ENCODE peak calls at places on chromosomes 16 and 17, in seven cellular contexts. A is astrocyte of the spinal cord, D is cardiac muscle cell, E is GM23338, L is OCI-LY7, W is MCF 10A, F is HFFc6. X is an unnamed sample.

GRCh38 chr16:78444-79145 is 570 bp downstream of the MPG start:
- DNase-seq in A (peak), D (peak), E (no peak), L (peak), W (peak), F (peak), X (peak)

GRCh38 chr17:75876190-75876937 is 2.0 kb downstream of the TRIM47 start:
- DNase-seq in A (no peak), D (no peak), E (peak), L (peak), W (no peak), F (no peak), X (no peak)

GRCh38 chr16:88448461-88449266 is 4.4 kb upstream of the ZFPM1 start:
- DNase-seq in A (no peak), D (no peak), E (no peak), L (peak), W (no peak), F (no peak), X (no peak)

GRCh38 chr17:42889809-42890208 is 10.8 kb upstream of the G6PC1 start:
- DNase-seq in A (no peak), D (no peak), E (no peak), L (no peak), W (no peak), F (no peak), X (no peak)

GRCh38 chr16:70746040-70746707 is 54.8 kb downstream of the VAC14 start:
- DNase-seq in A (peak), D (peak), E (no peak), L (no peak), W (peak), F (peak), X (peak)

GRCh38 chr17:60524463-60525346 is 1.3 kb downstream of the APPBP2 start:
- DNase-seq in A (peak), D (peak), E (no peak), L (peak), W (peak), F (no peak), X (peak)

GRCh38 chr16:3149630-3150345 is 15.0 kb downstream of the ZNF213 start:
- DNase-seq in A (peak), D (peak), E (peak), L (peak), W (peak), F (no peak), X (peak)

GRCh38 chr16:19969284-19969683 is 84.6 kb upstream of the GPRC5B start:
- DNase-seq in A (no peak), D (no peak), E (no peak), L (no peak), W (no peak), F (no peak), X (no peak)

GRCh38 chr17:1360975-1361374 is 39.0 kb downstream of the YWHAE start:
- DNase-seq in A (no peak), D (no peak), E (peak), L (no peak), W (no peak), F (no peak), X (no peak)

GRCh38 chr16:86107190-86107589 is 208.2 kb downstream of the IRF8 start:
- DNase-seq in A (no peak), D (peak), E (no peak), L (no peak), W (no peak), F (no peak), X (no peak)

GRCh38 chr17:77613181-77613580 is 345.3 kb upstream of the TNRC6C start:
- DNase-seq in A (no peak), D (no peak), E (no peak), L (no peak), W (no peak), F (peak), X (no peak)

GRCh38 chr17:36978810-36979584 is 30.2 kb downstream of the AATF start:
- DNase-seq in A (no peak), D (peak), E (no peak), L (no peak), W (peak), F (no peak), X (no peak)

GRCh38 chr17:36641877-36642845 is 40.8 kb downstream of the MRM1 start:
- DNase-seq in A (no peak), D (no peak), E (peak), L (no peak), W (no peak), F (no peak), X (no peak)

DNA sequence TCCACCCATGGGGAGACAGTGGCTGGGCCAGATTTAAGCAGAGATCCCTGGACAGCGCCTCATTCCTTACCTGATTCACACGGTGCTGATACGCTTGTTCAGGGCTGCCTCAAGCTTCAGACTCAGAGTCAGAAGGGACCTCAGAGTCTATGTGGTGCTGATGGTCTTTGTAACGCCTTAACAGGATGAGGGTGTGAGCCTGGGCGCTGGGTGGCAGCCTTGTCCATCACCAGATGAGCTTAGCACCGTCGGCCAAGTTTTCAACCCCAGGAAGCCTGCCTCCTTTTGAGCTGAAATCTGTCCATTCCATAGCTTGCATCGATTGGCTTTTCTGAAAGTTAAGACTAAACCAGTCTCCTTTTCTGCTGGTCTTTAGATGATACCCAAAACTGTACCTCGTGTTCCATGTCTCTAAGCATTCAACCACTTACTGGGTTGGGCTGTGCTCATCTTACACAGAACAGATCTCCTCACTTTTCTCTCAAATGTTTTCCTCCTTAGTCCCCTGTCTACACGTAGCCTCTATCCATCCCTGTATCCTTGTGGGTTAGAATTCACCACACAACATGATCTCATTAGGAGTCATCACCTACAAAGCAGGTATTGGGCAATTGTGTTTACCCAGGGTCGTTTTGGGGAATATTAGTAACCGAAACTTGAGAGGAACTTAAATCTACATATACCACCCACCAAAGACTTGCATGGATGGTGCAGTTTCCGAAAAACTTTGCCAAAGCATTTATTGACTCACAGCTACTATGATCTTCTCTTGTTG is 573.4 kb downstream of the CDH13 start:
- DNase-seq in A (peak), D (peak), E (peak), L (peak), W (peak), F (no peak), X (peak)
- TF ChIP-seq CTCF in A (no peak), D (peak), E (peak), L (no peak), W (no peak), F (no peak), X (no peak)

DNA sequence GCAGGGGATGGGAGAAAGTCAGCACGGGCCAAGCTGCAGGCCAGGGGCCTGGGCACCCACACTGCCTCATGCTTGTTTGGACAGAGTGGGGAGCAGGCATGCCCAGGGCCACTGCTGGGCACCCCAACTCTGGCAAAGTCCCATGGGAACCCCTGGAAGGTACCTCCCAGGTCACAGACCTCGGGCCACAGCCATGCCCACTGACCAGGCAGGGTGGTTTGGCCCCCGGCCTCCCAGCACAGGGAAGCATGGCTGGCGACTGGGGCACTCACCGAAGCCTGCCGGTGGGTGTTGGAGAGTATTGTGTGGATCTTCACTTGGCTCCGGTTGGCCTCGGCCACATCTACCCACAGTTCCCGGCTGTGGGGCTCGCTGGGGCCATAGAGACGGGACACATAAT is 42.5 kb downstream of the PLXDC1 start:
- DNase-seq in A (no peak), D (no peak), E (no peak), L (no peak), W (no peak), F (no peak), X (no peak)
- TF ChIP-seq CTCF in A (no peak), D (no peak), E (no peak), L (no peak), W (no peak), F (no peak), X (no peak)

DNA sequence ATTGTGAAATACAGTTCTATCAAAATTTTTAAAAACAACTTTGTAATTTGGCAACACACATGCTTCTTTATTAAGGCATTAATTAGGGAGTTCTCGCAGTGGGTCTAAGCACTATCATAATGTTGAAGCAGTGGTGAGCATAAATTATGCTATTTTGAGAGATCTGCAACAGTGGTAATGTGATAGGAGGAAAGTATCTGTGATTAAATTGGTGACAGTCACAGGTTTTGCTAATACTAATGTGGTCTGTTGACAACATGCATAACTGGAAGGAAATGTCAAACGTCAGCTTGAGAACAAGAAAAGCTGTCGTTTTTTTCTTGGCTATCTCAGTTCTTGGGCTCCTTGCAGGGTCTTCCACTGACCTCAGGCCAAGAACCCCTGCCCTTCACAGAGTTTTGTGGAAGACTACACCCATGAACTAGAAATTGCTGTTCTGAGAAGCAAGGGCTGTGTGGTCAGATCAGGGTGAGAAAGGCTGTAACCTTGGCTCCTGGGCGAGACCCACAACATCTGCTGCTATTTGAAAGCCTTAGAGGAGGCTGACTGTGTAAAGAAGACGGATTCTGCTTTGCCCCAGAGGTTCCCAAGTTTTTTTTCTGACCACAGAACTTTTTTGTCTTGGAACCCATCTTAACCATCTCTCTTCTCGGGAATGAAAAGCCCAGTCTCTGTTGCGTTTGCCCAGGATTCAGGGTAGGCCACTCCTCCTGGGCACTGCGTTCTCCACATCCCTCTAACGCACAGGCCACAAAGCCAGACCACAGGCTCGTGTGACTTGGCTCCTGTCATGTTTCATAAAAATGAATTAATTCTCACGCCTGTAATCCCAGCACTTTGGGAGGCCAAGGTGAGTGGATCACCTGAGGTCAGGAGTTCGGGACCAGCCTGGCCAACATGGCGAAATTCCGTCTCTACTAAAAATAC is 13.9 kb downstream of the ATP2A1 start:
- DNase-seq in A (no peak), D (no peak), E (no peak), L (no peak), W (no peak), F (no peak), X (no peak)
- TF ChIP-seq CTCF in A (no peak), D (no peak), E (no peak), L (no peak), W (no peak), F (no peak), X (no peak)

DNA sequence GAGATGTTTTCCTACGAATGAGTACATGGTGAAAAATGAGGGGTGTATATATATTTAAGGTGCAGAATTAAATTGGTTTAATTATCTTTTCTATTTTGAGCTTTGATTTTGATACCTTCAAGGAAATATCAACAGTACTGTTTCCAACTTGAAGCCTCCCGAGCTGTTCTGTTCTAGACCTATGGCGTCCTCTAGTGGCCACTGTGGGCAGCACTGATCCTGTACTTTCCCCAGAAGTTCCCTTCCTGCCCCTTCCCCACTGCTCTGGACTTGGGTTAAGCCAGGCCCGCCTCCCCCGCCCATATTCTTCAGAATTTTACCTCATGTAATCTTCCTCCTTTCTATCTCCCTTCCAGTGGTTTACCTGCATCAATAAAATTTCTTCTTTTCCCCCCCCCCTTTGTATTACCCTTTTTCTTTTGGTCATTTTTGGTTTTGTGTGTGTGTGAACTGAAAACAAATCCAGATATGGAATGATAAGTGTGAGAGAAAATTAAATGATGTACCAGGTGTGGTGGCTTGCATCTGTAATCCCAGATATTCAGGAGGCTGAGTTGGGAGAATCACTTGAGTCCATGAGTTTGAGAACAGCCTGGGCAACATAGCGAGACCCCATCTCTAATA is 1643.5 kb downstream of the TP53TG3F start:
- DNase-seq in A (no peak), D (no peak), E (peak), L (peak), W (peak), F (no peak), X (no peak)
- TF ChIP-seq CTCF in A (peak), D (no peak), E (peak), L (peak), W (peak), F (peak), X (no peak)

GRCh38 chr16:30948087-30948955 is 547 bp upstream of the ORAI3 start:
- DNase-seq in A (peak), D (peak), E (peak), L (no peak), W (peak), F (peak), X (peak)

GRCh38 chr16:30950516-30951073 is 1.7 kb downstream of the ORAI3 start:
- DNase-seq in A (no peak), D (no peak), E (no peak), L (no peak), W (no peak), F (no peak), X (no peak)

GRCh38 chr16:30948956-30949654 is at the start of gene ORAI3:
- DNase-seq in A (peak), D (peak), E (peak), L (peak), W (peak), F (peak), X (peak)

GRCh38 chr16:30951193-30951592 is 2.3 kb downstream of the ORAI3 start:
- DNase-seq in A (no peak), D (no peak), E (no peak), L (no peak), W (no peak), F (no peak), X (no peak)

GRCh38 chr16:30949655-30950515 is 1.0 kb downstream of the ORAI3 start:
- DNase-seq in A (peak), D (peak), E (peak), L (peak), W (peak), F (peak), X (peak)
- TF ChIP-seq CTCF in A (no peak), D (no peak), E (peak), L (peak), W (no peak), F (peak), X (no peak)

GRCh38 chr17:45317113-45317820 is 447 bp upstream of the MAP3K14 start:
- DNase-seq in A (peak), D (peak), E (peak), L (peak), W (peak), F (peak), X (peak)
- TF ChIP-seq CTCF in A (no peak), D (no peak), E (no peak), L (no peak), W (no peak), F (no peak), X (no peak)

DNA sequence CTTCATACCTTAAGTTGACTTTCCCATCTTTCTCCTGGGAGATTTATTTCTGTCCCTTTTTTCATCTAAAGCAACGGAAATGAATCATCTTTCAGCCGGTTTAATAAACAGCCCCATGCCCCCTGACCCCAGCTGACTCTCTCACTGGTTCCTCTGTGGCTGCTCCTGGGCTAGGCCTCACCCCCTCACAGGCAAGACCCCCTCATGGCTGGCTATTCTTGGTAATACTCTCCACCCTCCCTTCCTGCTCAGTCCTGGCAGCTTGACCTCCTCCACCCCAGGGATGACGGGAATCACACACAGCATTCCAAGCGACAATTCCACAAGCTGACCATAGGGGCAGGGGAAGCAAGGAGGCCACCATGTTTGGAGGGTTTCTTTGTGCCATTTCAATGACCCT is 1.5 kb upstream of the ADAP2 start:
- DNase-seq in A (peak), D (no peak), E (peak), L (no peak), W (no peak), F (no peak), X (peak)
- TF ChIP-seq CTCF in A (no peak), D (no peak), E (peak), L (no peak), W (no peak), F (no peak), X (peak)

DNA sequence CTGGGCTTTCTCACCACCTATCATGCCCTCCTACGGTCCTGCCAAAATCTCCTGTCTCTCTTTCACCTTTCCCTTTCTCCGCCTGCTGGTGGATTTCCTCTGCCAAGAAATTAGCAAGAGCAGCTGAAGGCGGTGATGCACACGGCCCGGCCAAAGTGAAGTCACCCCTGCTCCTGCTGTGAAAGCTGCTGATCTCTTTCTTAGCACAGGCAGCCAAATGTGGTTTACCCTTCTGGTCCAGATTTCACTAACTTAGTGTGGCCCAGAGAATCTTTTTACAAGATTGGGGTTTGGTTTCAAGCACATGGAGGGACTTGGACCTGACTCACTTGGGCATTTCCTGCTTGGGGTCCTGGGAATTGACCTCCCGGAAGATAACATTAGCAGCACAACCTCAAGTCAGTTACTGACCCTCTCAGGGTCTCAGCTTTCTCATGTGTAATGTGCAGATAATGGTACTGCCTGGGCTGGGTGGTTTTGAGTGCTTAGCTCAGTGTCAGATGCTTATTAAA is 155.7 kb downstream of the SOCS1 start:
- DNase-seq in A (peak), D (peak), E (peak), L (peak), W (peak), F (peak), X (peak)
- TF ChIP-seq CTCF in A (peak), D (peak), E (peak), L (no peak), W (no peak), F (peak), X (peak)

DNA sequence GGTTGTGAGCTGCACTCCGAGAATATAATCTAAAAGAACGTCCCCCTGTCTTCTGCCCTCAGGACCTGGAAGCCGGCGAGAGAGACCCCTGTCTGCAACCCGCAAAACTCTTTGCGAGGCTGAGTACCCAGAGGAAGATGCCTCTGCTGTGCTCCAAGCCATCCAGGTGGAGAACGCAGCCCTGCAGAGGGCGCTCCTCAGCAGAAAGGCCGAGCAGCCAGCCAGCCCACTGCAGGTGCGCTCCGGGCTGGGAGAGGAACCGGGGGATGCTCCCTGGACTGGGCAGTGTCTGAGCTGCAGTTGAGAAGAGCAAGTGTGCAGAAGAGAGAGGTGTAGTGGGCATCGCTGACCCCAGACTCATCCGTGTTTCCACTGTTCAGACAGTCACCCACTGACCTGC is 148.3 kb downstream of the KATNIP start:
- DNase-seq in A (no peak), D (no peak), E (peak), L (no peak), W (no peak), F (no peak), X (no peak)
- TF ChIP-seq CTCF in A (peak), D (peak), E (peak), L (peak), W (no peak), F (peak), X (peak)

GRCh38 chr16:68059804-68060203 is 25.4 kb upstream of the NFATC3 start:
- DNase-seq in A (no peak), D (no peak), E (no peak), L (no peak), W (no peak), F (no peak), X (no peak)

GRCh38 chr16:68064791-68065365 is 20.3 kb upstream of the NFATC3 start:
- DNase-seq in A (peak), D (peak), E (peak), L (peak), W (peak), F (peak), X (peak)

GRCh38 chr16:68065716-68066305 is 19.4 kb upstream of the NFATC3 start:
- DNase-seq in A (peak), D (peak), E (no peak), L (no peak), W (no peak), F (peak), X (peak)

GRCh38 chr16:68062910-68063393 is 22.2 kb upstream of the NFATC3 start:
- DNase-seq in A (no peak), D (no peak), E (no peak), L (no peak), W (no peak), F (no peak), X (no peak)

DNA sequence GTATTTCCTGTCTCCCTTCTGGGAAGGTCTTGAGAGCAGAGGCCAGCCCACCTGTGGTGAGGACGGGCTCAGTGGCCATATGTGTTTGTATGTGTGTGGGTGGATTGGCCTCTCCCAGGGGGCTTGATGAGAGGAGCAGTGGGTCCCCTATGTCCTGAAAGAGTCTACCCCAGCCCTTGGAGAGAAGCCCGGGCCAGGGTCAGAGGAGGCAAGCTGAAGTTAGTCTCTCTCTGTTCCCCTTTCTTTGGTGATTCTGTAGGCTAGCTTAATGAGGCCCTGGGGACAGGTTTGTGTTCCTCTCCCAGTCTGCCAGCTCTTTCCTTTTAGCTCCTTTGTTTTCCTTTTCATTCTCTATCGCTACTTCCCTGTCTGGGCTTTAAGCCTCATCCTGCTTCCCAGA is 23.8 kb upstream of the NFATC3 start:
- DNase-seq in A (no peak), D (no peak), E (no peak), L (no peak), W (no peak), F (no peak), X (no peak)
- TF ChIP-seq CTCF in A (no peak), D (no peak), E (no peak), L (no peak), W (no peak), F (no peak), X (no peak)

X was measured in cardiac fibroblast.